ENCODE peak calls at places on chromosomes 16 and 17, in five cellular contexts. C is K562, K is A549, M is ovary, E is tibial nerve. P is an unnamed sample.

GRCh38 chr16:81873843-81874752 is 95.0 kb downstream of the PLCG2 start:
- DNase-seq in M (no peak), C (peak), K (peak), E (peak), P (peak)

GRCh38 chr17:69250641-69251040 is 22.0 kb upstream of the ABCA10 start:
- DNase-seq in E (no peak), M (no peak), K (no peak), C (no peak), P (no peak)

GRCh38 chr17:28983286-28984240 is 22.3 kb downstream of the SEZ6 start:
- DNase-seq in K (no peak), E (no peak), C (no peak), M (no peak), P (no peak)

GRCh38 chr17:70288540-70289290 is 119.4 kb downstream of the KCNJ2 start:
- DNase-seq in M (no peak), C (no peak), K (no peak), E (no peak), P (no peak)

GRCh38 chr16:81456523-81457325 is 12.1 kb downstream of the CMIP start:
- DNase-seq in E (no peak), K (no peak), M (no peak), C (no peak), P (peak)

GRCh38 chr17:77036841-77037381 is 103.9 kb upstream of the SEC14L1 start:
- DNase-seq in M (peak), E (no peak), K (no peak), C (peak), P (peak)

GRCh38 chr16:73268311-73268997 is 220.5 kb upstream of the ZFHX3 start:
- DNase-seq in E (no peak), M (no peak), C (no peak), K (peak), P (no peak)

GRCh38 chr16:87463722-87464690 is 28.8 kb downstream of the ZCCHC14 start:
- DNase-seq in C (peak), E (peak), K (no peak), M (no peak), P (no peak)

GRCh38 chr17:58305626-58306025 is 23.0 kb downstream of the TSPOAP1 start:
- DNase-seq in E (no peak), K (no peak), C (no peak), M (no peak), P (peak)

GRCh38 chr17:16215002-16215272 is 397 bp downstream of the NCOR1 start:
- DNase-seq in C (peak), K (peak), E (peak), M (no peak), P (peak)

GRCh38 chr17:74565116-74565515 is 2.2 kb downstream of the CD300H start:
- DNase-seq in K (no peak), E (no peak), M (no peak), C (no peak), P (no peak)

GRCh38 chr16:24834459-24835335 is 11.1 kb upstream of the SLC5A11 start:
- DNase-seq in K (peak), C (peak), M (no peak), E (no peak), P (peak)

GRCh38 chr17:77049440-77049839 is 91.3 kb upstream of the SEC14L1 start:
- DNase-seq in K (no peak), E (no peak), M (no peak), C (no peak), P (no peak)

GRCh38 chr17:954431-955164 is 25.0 kb downstream of the NXN start:
- DNase-seq in M (no peak), E (no peak), K (peak), C (no peak), P (no peak)

GRCh38 chr16:65822148-65822547 is 544.3 kb upstream of the CDH5 start:
- DNase-seq in E (no peak), C (no peak), K (no peak), M (no peak), P (no peak)

GRCh38 chr16:11076259-11077018 is 132.1 kb downstream of the CLEC16A start:
- DNase-seq in E (no peak), C (peak), M (no peak), K (no peak), P (no peak)

GRCh38 chr16:11080999-11081630 is 136.8 kb downstream of the CLEC16A start:
- DNase-seq in M (peak), E (no peak), C (no peak), K (no peak), P (no peak)

GRCh38 chr16:11079657-11080187 is 135.4 kb downstream of the CLEC16A start:
- DNase-seq in K (no peak), E (no peak), C (no peak), M (peak), P (no peak)

GRCh38 chr16:11080327-11080967 is 136.1 kb downstream of the CLEC16A start:
- DNase-seq in C (no peak), M (no peak), K (no peak), E (no peak), P (no peak)

GRCh38 chr16:11078812-11079459 is 134.6 kb downstream of the CLEC16A start:
- DNase-seq in K (no peak), M (peak), C (no peak), E (peak), P (no peak)
- TF ChIP-seq EP300 in K (no peak), M (no peak), C (no peak), E (no peak), P (no peak)

DNA sequence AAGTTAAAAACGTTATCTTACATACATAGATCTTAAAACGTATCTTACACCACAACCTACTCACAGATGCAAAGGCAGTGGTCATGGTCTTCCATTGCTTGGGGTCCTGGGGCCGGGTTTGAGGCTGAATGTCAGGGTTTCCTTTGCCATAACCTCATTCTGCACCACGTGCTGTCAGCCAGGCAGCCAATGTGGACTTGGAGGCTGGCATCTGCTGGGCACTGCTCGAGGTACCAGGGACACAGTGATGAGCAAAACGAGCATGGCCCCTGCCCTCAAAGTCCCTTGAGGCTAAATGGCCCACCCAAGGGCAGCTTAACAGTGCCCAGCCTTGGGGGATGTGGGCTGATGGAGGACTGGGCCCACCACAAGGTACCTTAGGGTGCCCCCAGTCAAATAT is 35.8 kb upstream of the RGS9 start:
- DNase-seq in M (no peak), K (no peak), E (no peak), C (no peak), P (no peak)
- H3K27ac ChIP-seq in M (no peak), K (peak), E (no peak), C (no peak), P (peak)

GRCh38 chr17:45900136-45900535 is 5.8 kb downstream of the MAPT start:
- DNase-seq in C (no peak), K (no peak), E (no peak), M (no peak), P (no peak)

GRCh38 chr17:45895304-45895968 is 1.1 kb downstream of the MAPT start:
- DNase-seq in M (peak), E (no peak), K (peak), C (no peak), P (no peak)

GRCh38 chr17:45895969-45896793 is 1.8 kb downstream of the MAPT start:
- DNase-seq in E (no peak), M (no peak), C (no peak), K (peak), P (no peak)

GRCh38 chr17:45894022-45894784 is at the start of gene MAPT:
- DNase-seq in E (peak), C (peak), M (peak), K (peak), P (peak)

GRCh38 chr17:45896803-45897693 is 2.7 kb downstream of the MAPT start:
- DNase-seq in E (no peak), K (peak), C (no peak), M (no peak), P (no peak)
- H3K4me3 ChIP-seq in E (no peak), K (peak), C (no peak), M (no peak), P (no peak)

DNA sequence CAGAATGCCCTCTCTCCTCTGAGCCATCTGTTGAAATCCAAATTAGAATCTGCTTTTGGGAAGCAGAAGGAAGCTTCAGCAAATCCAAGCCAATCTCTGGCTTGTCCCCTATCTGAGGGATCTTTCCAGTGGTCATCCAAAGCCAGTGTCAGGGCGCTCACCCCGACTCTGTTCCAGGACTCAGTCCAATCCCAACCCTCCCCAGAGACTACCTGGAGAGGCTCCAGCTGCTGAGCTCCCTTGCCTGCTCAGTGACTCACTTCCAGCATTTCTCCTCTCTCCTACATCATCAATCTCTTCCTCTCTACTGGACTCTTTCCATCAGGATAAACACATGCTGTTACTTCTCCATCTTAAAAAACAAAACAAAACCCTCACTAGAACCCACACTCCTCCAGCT is 2.4 kb downstream of the MATCAP1 start:
- DNase-seq in E (peak), C (no peak), M (peak), K (no peak), P (no peak)
- TF ChIP-seq EP300 in E (no peak), C (no peak), M (no peak), K (no peak), P (no peak)

GRCh38 chr17:46120078-46120477 is 73.2 kb downstream of the KANSL1 start:
- DNase-seq in E (no peak), C (no peak), M (no peak), K (no peak), P (no peak)

GRCh38 chr17:46117850-46118696 is 75.2 kb downstream of the KANSL1 start:
- DNase-seq in K (no peak), M (no peak), C (no peak), E (no peak), P (no peak)

GRCh38 chr17:46121165-46121764 is 72.0 kb downstream of the KANSL1 start:
- DNase-seq in K (no peak), C (no peak), E (no peak), M (no peak), P (no peak)

GRCh38 chr17:46117117-46117516 is 76.1 kb downstream of the KANSL1 start:
- DNase-seq in C (no peak), M (no peak), E (no peak), K (no peak), P (no peak)

GRCh38 chr17:46118969-46119368 is 74.3 kb downstream of the KANSL1 start:
- DNase-seq in K (no peak), E (no peak), C (no peak), M (no peak), P (no peak)
- H3K27ac ChIP-seq in K (no peak), E (no peak), C (no peak), M (no peak), P (no peak)

DNA sequence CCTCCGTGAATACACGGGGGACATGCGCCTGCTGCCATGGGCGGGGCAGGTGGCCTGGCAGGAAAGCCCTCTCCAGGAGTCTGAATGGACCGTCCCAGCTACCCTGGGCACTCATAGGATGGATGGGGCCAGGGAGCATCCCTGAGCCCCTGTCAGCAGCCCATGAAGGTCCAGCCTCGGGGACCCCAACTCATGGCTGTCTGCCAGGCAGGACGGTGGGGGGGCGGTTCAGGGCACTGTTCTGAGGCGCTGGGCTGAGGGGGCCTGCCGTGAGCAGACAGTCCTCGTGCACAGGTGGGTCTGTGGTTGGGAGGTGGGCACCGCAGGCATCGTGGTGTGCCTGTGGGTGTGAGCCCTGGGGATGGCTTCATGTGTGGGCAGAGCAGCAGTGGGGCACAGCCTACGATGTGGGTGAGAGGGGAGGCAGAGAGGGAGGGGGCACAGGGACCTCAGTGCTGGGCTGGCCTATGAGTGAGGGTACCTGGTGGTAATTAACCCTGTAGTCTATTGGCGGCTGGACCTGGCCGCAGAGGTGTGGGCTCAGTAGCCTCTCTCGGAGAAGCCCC is 6.5 kb upstream of the PKMYT1 start:
- DNase-seq in M (no peak), C (no peak), E (no peak), K (no peak), P (no peak)
- H3K4me3 ChIP-seq in M (no peak), C (no peak), E (no peak), K (no peak), P (no peak)

DNA sequence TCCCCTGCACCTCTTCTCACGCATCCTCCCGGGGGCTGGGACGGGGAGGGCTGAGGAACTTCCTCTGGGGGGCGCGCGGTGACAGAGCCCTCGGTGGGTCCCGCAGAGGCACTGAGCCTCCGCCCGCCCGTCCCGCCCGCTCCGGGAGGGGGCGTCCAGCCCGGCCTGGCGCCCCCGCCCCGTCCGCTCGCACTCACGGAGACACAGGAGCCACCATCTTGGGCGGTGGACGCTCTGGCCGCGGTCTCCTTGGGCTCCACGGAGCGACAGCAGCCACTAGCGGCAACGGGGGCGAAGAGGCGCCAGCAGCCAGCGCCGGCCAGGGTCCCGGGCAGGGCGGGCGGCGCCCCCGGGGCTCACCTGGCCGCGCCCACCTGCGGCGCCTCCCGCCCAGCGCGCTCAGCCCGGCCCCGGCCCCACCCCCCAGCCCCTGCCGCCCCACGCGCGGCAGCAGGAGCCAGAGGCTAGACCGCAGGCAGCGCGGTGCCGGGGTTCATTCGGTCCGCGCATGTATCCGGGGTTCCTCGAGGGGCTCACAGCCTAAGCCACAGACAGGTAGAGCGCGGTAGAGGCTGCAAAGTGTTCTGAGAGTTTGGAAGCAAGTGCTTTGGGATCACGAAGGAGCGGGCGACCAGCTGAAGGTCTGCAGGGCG is at the start of gene C17orf113:
- DNase-seq in M (peak), K (peak), C (peak), E (peak), P (peak)
- TF ChIP-seq EP300 in M (no peak), K (no peak), C (no peak), E (no peak), P (no peak)

GRCh38 chr16:57778658-57779057 is 23.6 kb downstream of the KIFC3 start:
- DNase-seq in E (no peak), C (no peak), M (no peak), K (no peak), P (no peak)
- H3K27ac ChIP-seq in E (no peak), C (no peak), M (no peak), K (peak), P (no peak)

GRCh38 chr17:47653442-47653841 is 3.7 kb downstream of the KPNB1 start:
- DNase-seq in E (no peak), K (no peak), M (no peak), C (no peak), P (no peak)

GRCh38 chr17:47650525-47651522 is 1.1 kb downstream of the KPNB1 start:
- DNase-seq in E (peak), C (peak), M (peak), K (peak), P (peak)

GRCh38 chr17:47649972-47650524 is 329 bp downstream of the KPNB1 start:
- DNase-seq in C (no peak), E (peak), M (no peak), K (no peak), P (peak)

GRCh38 chr17:47652570-47652969 is 2.9 kb downstream of the KPNB1 start:
- DNase-seq in K (no peak), C (no peak), M (no peak), E (no peak), P (no peak)

GRCh38 chr17:47651704-47652103 is 2.0 kb downstream of the KPNB1 start:
- DNase-seq in C (no peak), E (no peak), K (no peak), M (no peak), P (no peak)
- H3K4me3 ChIP-seq in C (peak), E (no peak), K (peak), M (no peak), P (no peak)

P was measured in stomach.